ENCODE peak calls at places on chromosomes 13 and 19, in nine cellular contexts. D is AG04450; C is H9; E is GM23248; F is MV-4-11; I is CD4-positive, alpha-beta memory T cell; S is HFFc6; B is NCI-H1930; M is stromal cell of bone marrow. X is an unnamed sample.

GRCh38 chr19:3283886-3284657 is 59.6 kb downstream of the CELF5 start:
- DNase-seq in D (no peak), C (no peak), E (no peak), F (no peak), I (no peak), S (no peak), B (no peak), M (no peak), X (no peak)

GRCh38 chr19:38262585-38263268 is 1.6 kb upstream of the SPINT2 start:
- DNase-seq in D (no peak), C (no peak), E (no peak), F (no peak), I (no peak), S (no peak), B (no peak), M (no peak), X (no peak)

GRCh38 chr13:42424182-42424581 is 149.8 kb upstream of the TNFSF11 start:
- DNase-seq in D (no peak), C (no peak), E (no peak), F (no peak), I (no peak), S (no peak), B (no peak), M (no peak), X (no peak)

GRCh38 chr19:32576790-32577189 is 4.2 kb upstream of the PDCD5 start:
- DNase-seq in D (no peak), C (no peak), E (no peak), F (no peak), I (no peak), S (no peak), B (no peak), M (no peak), X (no peak)

GRCh38 chr19:48636859-48637448 is at the start of gene DBP:
- DNase-seq in D (no peak), C (peak; percentile 73), E (peak; percentile 71), F (peak; percentile 72), I (no peak), S (no peak), B (peak; percentile 77), M (no peak), X (peak; percentile 72)

GRCh38 chr13:36420437-36420891 is 11.8 kb upstream of the CCNA1 start:
- DNase-seq in D (peak; percentile 23), C (peak; percentile 78), E (peak; percentile 80), F (peak; percentile 84), I (peak; percentile 34), S (peak; percentile 58), B (peak; percentile 77), M (peak; percentile 40), X (peak; percentile 62)

GRCh38 chr13:97125051-97125809 is 96.9 kb upstream of the MBNL2 start:
- DNase-seq in D (no peak), C (no peak), E (peak; percentile 85), F (peak; percentile 30), I (no peak), S (peak; percentile 60), B (no peak), M (peak; percentile 70), X (no peak)

GRCh38 chr13:45807520-45808099 is 43.9 kb downstream of the SIAH3 start:
- DNase-seq in D (no peak), C (peak; percentile 55), E (peak; percentile 59), F (peak; percentile 58), I (peak; percentile 17), S (peak; percentile 33), B (peak; percentile 20), M (peak; percentile 19), X (peak; percentile 20)

GRCh38 chr13:51826606-51827005 is 18.4 kb downstream of the TMEM272 start:
- DNase-seq in D (no peak), C (no peak), E (peak; percentile 17), F (no peak), I (no peak), S (no peak), B (no peak), M (no peak), X (no peak)

GRCh38 chr13:43751624-43752023 is 35.1 kb downstream of the ENOX1 start:
- DNase-seq in D (no peak), C (no peak), E (no peak), F (no peak), I (no peak), S (no peak), B (no peak), M (no peak), X (no peak)

GRCh38 chr19:3995619-3996018 is 10.4 kb upstream of the EEF2 start:
- DNase-seq in D (no peak), C (no peak), E (no peak), F (no peak), I (no peak), S (no peak), B (no peak), M (no peak), X (no peak)

GRCh38 chr19:29785955-29786589 is 25.7 kb upstream of the CCNE1 start:
- DNase-seq in D (no peak), C (peak; percentile 68), E (no peak), F (peak; percentile 46), I (no peak), S (no peak), B (no peak), M (no peak), X (no peak)

GRCh38 chr13:30371649-30372265 is 50.5 kb upstream of the UBE2L5 start:
- DNase-seq in D (no peak), C (no peak), E (peak; percentile 86), F (peak; percentile 98), I (peak; percentile 83), S (peak; percentile 73), B (peak; percentile 16), M (no peak), X (peak; percentile 84)

GRCh38 chr19:40592170-40592569 is 9.0 kb upstream of the LTBP4 start:
- DNase-seq in D (no peak), C (peak; percentile 64), E (peak; percentile 63), F (peak; percentile 81), I (no peak), S (peak; percentile 75), B (no peak), M (no peak), X (peak; percentile 83)

GRCh38 chr13:52084971-52085370 is 43.9 kb downstream of the NEK5 start:
- DNase-seq in D (no peak), C (no peak), E (no peak), F (no peak), I (no peak), S (no peak), B (no peak), M (no peak), X (no peak)

GRCh38 chr19:37943480-37943879 is 36.5 kb downstream of the SIPA1L3 start:
- DNase-seq in D (no peak), C (no peak), E (no peak), F (no peak), I (no peak), S (no peak), B (no peak), M (no peak), X (no peak)

GRCh38 chr19:57419439-57419838 is 8.5 kb downstream of the ZNF17 start:
- DNase-seq in D (no peak), C (no peak), E (no peak), F (no peak), I (no peak), S (no peak), B (no peak), M (no peak), X (no peak)

GRCh38 chr13:27638521-27638920 is 16.8 kb downstream of the POLR1D start:
- DNase-seq in D (peak; percentile 26), C (no peak), E (peak; percentile 48), F (no peak), I (no peak), S (no peak), B (no peak), M (no peak), X (no peak)

GRCh38 chr13:38180670-38181069 is 169.0 kb upstream of the UFM1 start:
- DNase-seq in D (no peak), C (no peak), E (peak; percentile 19), F (no peak), I (no peak), S (no peak), B (no peak), M (no peak), X (no peak)

GRCh38 chr19:38665950-38666661 is 18.7 kb downstream of the ACTN4 start:
- DNase-seq in D (no peak), C (peak; percentile 91), E (peak; percentile 54), F (no peak), I (no peak), S (peak; percentile 64), B (no peak), M (no peak), X (no peak)

GRCh38 chr13:99926014-99926731 is 45.4 kb downstream of the ZIC5 start:
- DNase-seq in D (no peak), C (no peak), E (peak; percentile 59), F (no peak), I (no peak), S (peak; percentile 23), B (no peak), M (peak; percentile 16), X (peak; percentile 62)

GRCh38 chr13:40460116-40460515 is 206.3 kb downstream of the FOXO1 start:
- DNase-seq in D (no peak), C (no peak), E (peak; percentile 32), F (no peak), I (no peak), S (peak; percentile 4), B (no peak), M (no peak), X (no peak)

GRCh38 chr19:23822735-23823134 is 64.0 kb upstream of the ZNF681 start:
- DNase-seq in D (no peak), C (no peak), E (no peak), F (no peak), I (no peak), S (no peak), B (no peak), M (no peak), X (no peak)

GRCh38 chr19:33677745-33678426 is 56.1 kb downstream of the CHST8 start:
- DNase-seq in D (no peak), C (peak; percentile 56), E (no peak), F (no peak), I (no peak), S (no peak), B (no peak), M (no peak), X (no peak)

GRCh38 chr19:45782162-45782623 is at the start of gene DMPK:
- DNase-seq in D (no peak), C (peak; percentile 30), E (peak; percentile 49), F (no peak), I (no peak), S (no peak), B (no peak), M (no peak), X (no peak)

GRCh38 chr19:10808937-10809655 is 26.9 kb downstream of the TMED1 start:
- DNase-seq in D (no peak), C (no peak), E (peak; percentile 46), F (peak; percentile 50), I (peak; percentile 37), S (peak; percentile 50), B (no peak), M (no peak), X (no peak)

GRCh38 chr19:49773663-49774305 is 7.0 kb downstream of the AP2A1 start:
- DNase-seq in D (no peak), C (no peak), E (no peak), F (no peak), I (no peak), S (no peak), B (no peak), M (no peak), X (no peak)